ENCODE peak calls at places on chromosomes 6 and 20, in eight cellular contexts. W is glutamatergic neuron, Z is HFF-Myc, Q is BJ, K is heart left ventricle, D is fibroblast of mammary gland, A is lung, S is left lung. X is an unnamed sample.

GRCh38 chr6:13302751-13303667 is 25.3 kb downstream of the TBC1D7 start:
- DNase-seq in W (no peak), Z (peak; percentile 92), Q (peak; percentile 98), K (peak; percentile 48), D (peak; percentile 99), A (peak; percentile 78), S (peak; percentile 90), X (peak; percentile 85)

GRCh38 chr6:163329991-163330390 is 84.5 kb upstream of the QKI start:
- DNase-seq in W (no peak), Z (no peak), Q (no peak), K (no peak), D (peak; percentile 15), A (no peak), S (no peak), X (no peak)

GRCh38 chr6:126118058-126118759 is 131.9 kb downstream of the TRMT11 start:
- DNase-seq in W (no peak), Z (no peak), Q (no peak), K (no peak), D (peak; percentile 18), A (no peak), S (no peak), X (no peak)

GRCh38 chr6:133198725-133199124 is 42.4 kb upstream of the EYA4 start:
- DNase-seq in W (no peak), Z (no peak), Q (no peak), K (no peak), D (no peak), A (no peak), S (no peak), X (no peak)

GRCh38 chr6:109867970-109868358 is 110.1 kb upstream of the GPR6 start:
- DNase-seq in W (no peak), Z (peak; percentile 46), Q (peak; percentile 71), K (no peak), D (peak; percentile 83), A (no peak), S (no peak), X (no peak)

GRCh38 chr20:25090492-25091429 is 8.8 kb upstream of the VSX1 start:
- DNase-seq in W (no peak), Z (no peak), Q (no peak), K (no peak), D (no peak), A (no peak), S (no peak), X (no peak)

GRCh38 chr6:2028457-2029038 is 216.9 kb downstream of the GMDS start:
- DNase-seq in W (no peak), Z (no peak), Q (no peak), K (no peak), D (no peak), A (no peak), S (no peak), X (no peak)

GRCh38 chr6:148494226-148494625 is 151.6 kb downstream of the SASH1 start:
- DNase-seq in W (no peak), Z (no peak), Q (no peak), K (no peak), D (peak; percentile 81), A (no peak), S (no peak), X (no peak)

GRCh38 chr20:63216849-63217471 is 1.0 kb upstream of the YTHDF1 start:
- DNase-seq in W (peak; percentile 43), Z (no peak), Q (no peak), K (no peak), D (no peak), A (no peak), S (no peak), X (no peak)

GRCh38 chr6:138403324-138403800 is 661 bp upstream of the HEBP2 start:
- DNase-seq in W (peak; percentile 62), Z (no peak), Q (no peak), K (peak; percentile 53), D (no peak), A (peak; percentile 39), S (peak; percentile 55), X (no peak)

GRCh38 chr6:116966675-116967576 is 89.9 kb downstream of the RFX6 start:
- DNase-seq in W (no peak), Z (no peak), Q (no peak), K (no peak), D (no peak), A (no peak), S (no peak), X (no peak)

GRCh38 chr6:169337881-169338445 is 84.3 kb upstream of the THBS2 start:
- DNase-seq in W (no peak), Z (no peak), Q (no peak), K (no peak), D (peak; percentile 40), A (no peak), S (no peak), X (no peak)

DNA sequence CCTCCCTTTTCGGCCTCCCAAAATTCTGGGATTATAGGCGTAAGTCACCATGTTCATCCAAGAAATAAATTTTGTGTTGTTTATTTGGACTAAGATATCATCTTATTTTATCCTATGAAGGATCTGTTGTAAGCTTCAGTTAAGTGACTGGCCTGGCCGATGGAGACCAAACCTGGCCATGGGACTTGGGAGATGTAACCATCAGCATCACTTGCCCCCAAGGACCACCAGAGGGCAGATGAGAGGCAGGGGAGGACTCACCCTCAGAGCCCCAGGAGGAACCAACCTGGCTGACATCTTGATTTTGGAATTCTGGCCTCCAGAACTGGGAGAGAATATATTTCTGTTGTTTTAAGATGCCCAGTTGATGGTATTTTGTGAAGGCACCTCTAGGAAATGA is 266.7 kb downstream of the CDH26 start:
- DNase-seq in W (peak; percentile 57), Z (no peak), Q (no peak), K (no peak), D (peak; percentile 41), A (no peak), S (no peak), X (no peak)
- TF ChIP-seq CTCF in W (peak; percentile 55), Z (peak; percentile 74), Q (peak; percentile 56), K (no peak), D (peak; percentile 71), A (no peak), S (peak; percentile 21), X (peak; percentile 53)

DNA sequence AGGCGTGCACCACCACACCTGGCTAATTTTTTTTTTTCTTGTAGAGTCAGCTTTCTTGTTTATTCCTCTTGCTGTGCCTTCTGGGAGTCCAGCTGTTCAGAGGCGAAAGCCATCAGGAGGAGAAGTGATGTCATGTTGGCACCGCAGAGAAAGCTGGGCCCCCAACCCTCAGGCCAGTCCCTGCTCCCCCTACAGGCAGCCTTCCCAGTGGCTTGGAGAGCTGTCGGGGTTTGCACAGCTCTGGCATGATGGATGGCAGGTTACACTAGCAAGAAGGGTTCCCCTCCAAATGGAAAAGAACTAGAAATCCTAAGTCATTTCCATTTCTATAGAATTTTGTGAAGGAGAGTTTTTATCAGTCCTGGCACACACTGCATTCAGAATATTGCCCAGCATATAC is 72.6 kb downstream of the C6orf52 start:
- DNase-seq in W (no peak), Z (no peak), Q (no peak), K (no peak), D (no peak), A (no peak), S (no peak), X (no peak)
- TF ChIP-seq CTCF in W (no peak), Z (no peak), Q (no peak), K (no peak), D (no peak), A (no peak), S (no peak), X (no peak)

GRCh38 chr20:50113420-50114224 is 672 bp upstream of the UBE2V1 start:
- DNase-seq in W (no peak), Z (no peak), Q (no peak), K (no peak), D (peak; percentile 30), A (no peak), S (no peak), X (no peak)

GRCh38 chr20:50115041-50115512 is 2.1 kb upstream of the UBE2V1 start:
- DNase-seq in W (no peak), Z (no peak), Q (no peak), K (no peak), D (no peak), A (no peak), S (no peak), X (no peak)

GRCh38 chr20:50111829-50112495 is 988 bp downstream of the UBE2V1 start:
- DNase-seq in W (no peak), Z (no peak), Q (no peak), K (no peak), D (no peak), A (no peak), S (no peak), X (no peak)

GRCh38 chr20:50111120-50111828 is 1.7 kb downstream of the UBE2V1 start:
- DNase-seq in W (no peak), Z (no peak), Q (no peak), K (no peak), D (peak; percentile 74), A (no peak), S (no peak), X (no peak)

DNA sequence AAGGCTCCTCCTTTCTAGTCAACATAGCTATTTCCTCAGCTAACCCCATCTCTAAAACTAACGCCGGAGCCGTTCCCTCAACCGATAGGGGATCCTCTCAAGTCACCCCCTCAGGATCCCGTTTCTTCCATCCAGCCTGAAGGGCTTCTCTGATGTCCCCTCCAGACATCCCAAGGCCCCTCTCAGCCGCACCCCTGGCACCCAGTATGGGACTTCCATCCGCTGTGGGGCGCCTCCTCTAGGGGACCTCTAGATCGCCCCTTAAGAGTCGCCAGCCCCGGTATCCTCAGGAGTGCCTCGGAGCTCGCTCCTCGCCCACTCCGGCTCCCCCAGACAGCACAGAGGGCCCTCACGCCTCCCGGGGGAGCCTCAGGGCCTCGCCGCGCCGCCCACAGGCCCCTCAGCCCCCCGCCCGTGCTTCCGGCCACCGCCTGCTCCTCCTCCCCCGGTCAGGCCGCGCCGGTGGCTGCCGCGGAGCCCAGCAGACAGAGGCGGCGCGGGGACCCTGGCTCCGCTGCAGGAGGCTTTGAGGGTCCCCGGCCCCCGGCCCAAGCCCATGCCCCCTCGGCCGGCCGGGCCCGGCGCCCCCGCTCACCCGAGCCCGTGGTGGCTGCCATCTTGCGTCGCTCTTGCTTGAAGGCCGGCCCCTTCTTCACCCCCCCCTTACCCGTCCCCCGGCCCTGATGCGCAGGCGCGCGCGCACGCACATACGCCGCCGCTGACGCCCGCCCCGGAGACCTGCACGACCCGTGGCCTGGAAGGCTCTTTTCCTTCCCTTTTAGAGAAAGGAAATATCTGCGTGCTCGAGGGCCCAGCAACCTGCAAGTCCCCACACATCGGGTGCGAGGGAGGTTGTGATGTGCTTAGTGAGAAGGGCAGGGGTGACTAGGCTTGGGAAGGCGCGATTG is at the start of gene UBE2V1:
- DNase-seq in W (peak; percentile 92), Z (peak; percentile 47), Q (peak; percentile 41), K (peak; percentile 93), D (peak; percentile 77), A (peak; percentile 90), S (peak; percentile 93), X (peak; percentile 47)
- TF ChIP-seq CTCF in W (peak; percentile 22), Z (peak; percentile 26), Q (peak; percentile 53), K (no peak), D (peak; percentile 33), A (no peak), S (no peak), X (peak; percentile 46)

DNA sequence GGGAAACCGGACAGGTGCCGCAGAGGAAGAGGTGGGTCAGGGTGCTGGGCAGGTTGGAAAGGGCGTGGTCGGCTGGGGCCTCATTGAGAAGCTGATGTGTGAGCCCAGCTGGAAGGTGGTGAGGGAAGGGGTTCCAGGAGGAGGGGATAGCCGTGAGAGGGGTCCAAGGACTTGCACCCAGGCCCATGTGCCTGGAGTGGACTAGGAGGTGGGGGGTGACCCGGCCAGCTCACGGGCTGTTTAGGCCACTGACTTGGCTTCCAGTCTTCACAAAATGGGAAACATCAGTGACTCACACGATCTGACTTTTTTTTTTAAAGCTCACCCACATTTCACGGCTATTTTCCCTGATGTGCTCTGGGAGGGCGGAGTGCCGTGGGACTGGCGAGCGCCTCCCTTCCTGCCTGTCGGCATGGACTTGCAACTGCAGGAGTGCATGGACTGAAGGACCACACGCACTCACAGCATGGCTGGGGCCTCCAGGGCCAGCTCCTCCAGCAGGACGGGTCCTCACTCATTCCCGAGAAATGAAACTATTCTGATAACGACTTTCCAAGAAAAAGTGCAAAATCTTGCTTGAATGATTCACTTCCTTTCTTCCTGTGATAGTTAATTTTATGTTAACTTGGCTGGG is 13.5 kb upstream of the PDE10A start:
- DNase-seq in W (no peak), Z (no peak), Q (no peak), K (no peak), D (peak; percentile 56), A (no peak), S (no peak), X (no peak)
- TF ChIP-seq CTCF in W (no peak), Z (no peak), Q (no peak), K (peak; percentile 25), D (peak; percentile 10), A (no peak), S (no peak), X (no peak)

X was measured in AG04450.